ENCODE peak calls at places on chromosomes 6 and 20, in four cellular contexts. Y, M, A and Q are unnamed samples.

GRCh38 chr6:84733889-84734288 is 30.5 kb downstream of the TBX18 start:
- DNase-seq in Y (no peak), A (peak; percentile 37), M (no peak), Q (no peak)

GRCh38 chr6:116220172-116220571 is 33.7 kb downstream of the TSPYL4 start:
- DNase-seq in Y (no peak), A (no peak), M (peak; percentile 16), Q (peak; percentile 18)

GRCh38 chr6:153511896-153512496 is 380.9 kb upstream of the RGS17 start:
- DNase-seq in A (peak; percentile 55), Y (peak; percentile 41), M (peak; percentile 46), Q (peak; percentile 73)

GRCh38 chr20:62272200-62272599 is 30.6 kb upstream of the ADRM1 start:
- DNase-seq in A (peak; percentile 34), M (no peak), Y (peak; percentile 10), Q (no peak)

GRCh38 chr6:86937219-86938079 is at the start of gene HTR1E:
- DNase-seq in Y (peak; percentile 70), A (no peak), M (peak; percentile 48), Q (peak; percentile 51)

GRCh38 chr6:19394051-19394450 is 443.1 kb upstream of the ID4 start:
- DNase-seq in Y (no peak), A (no peak), M (no peak), Q (no peak)

GRCh38 chr6:46023216-46023915 is 7.7 kb upstream of the CLIC5 start:
- DNase-seq in M (peak; percentile 13), A (no peak), Y (no peak), Q (no peak)

GRCh38 chr6:144343736-144344428 is 58.7 kb downstream of the UTRN start:
- DNase-seq in M (no peak), A (no peak), Y (no peak), Q (no peak)

GRCh38 chr6:11050735-11051134 is 6.6 kb upstream of the ELOVL2 start:
- DNase-seq in M (peak; percentile 44), Y (no peak), A (peak; percentile 86), Q (peak; percentile 11)

GRCh38 chr6:52221302-52221701 is 23.0 kb downstream of the IL17F start:
- DNase-seq in A (no peak), M (no peak), Y (no peak), Q (no peak)

GRCh38 chr6:105469951-105470350 is 67.1 kb upstream of the PREP start:
- DNase-seq in M (no peak), A (no peak), Y (no peak), Q (no peak)

GRCh38 chr20:24160563-24161355 is 172.2 kb upstream of the GGTLC1 start:
- DNase-seq in A (peak; percentile 68), Y (peak; percentile 69), M (peak; percentile 82), Q (peak; percentile 88)

GRCh38 chr6:6712258-6712978 is 123.9 kb downstream of the LY86 start:
- DNase-seq in A (no peak), Y (no peak), M (peak; percentile 95), Q (no peak)

GRCh38 chr6:7085911-7086310 is 21.9 kb upstream of the RREB1 start:
- DNase-seq in A (no peak), M (peak; percentile 67), Y (no peak), Q (no peak)

GRCh38 chr20:57061058-57061900 is 205.2 kb downstream of the BMP7 start:
- DNase-seq in A (peak; percentile 75), Y (peak; percentile 81), M (peak; percentile 52), Q (peak; percentile 52)

GRCh38 chr6:25173232-25173631 is 105.9 kb upstream of the CARMIL1 start:
- DNase-seq in M (no peak), Y (no peak), A (no peak), Q (no peak)

GRCh38 chr6:66851930-66852329 is 1144.9 kb upstream of the EYS start:
- DNase-seq in A (no peak), M (no peak), Y (no peak), Q (no peak)

GRCh38 chr6:169824021-169824420 is 72.6 kb downstream of the ERMARD start:
- DNase-seq in M (no peak), Y (no peak), A (no peak), Q (no peak)

GRCh38 chr6:152338335-152339125 is 298.6 kb downstream of the SYNE1 start:
- DNase-seq in Y (peak; percentile 33), A (peak; percentile 22), M (peak; percentile 58), Q (peak; percentile 70)

GRCh38 chr6:13012271-13012670 is 295.7 kb downstream of the PHACTR1 start:
- DNase-seq in A (no peak), M (no peak), Y (no peak), Q (no peak)

GRCh38 chr6:7373739-7374138 is 15.8 kb downstream of the CAGE1 start:
- DNase-seq in Y (no peak), M (no peak), A (no peak), Q (no peak)

GRCh38 chr20:59399426-59400099 is 99.2 kb downstream of the EDN3 start:
- DNase-seq in A (no peak), Y (no peak), M (no peak), Q (no peak)

GRCh38 chr20:32621071-32621913 is 36.2 kb upstream of the NOL4L start:
- DNase-seq in A (no peak), M (no peak), Y (peak; percentile 62), Q (no peak)

GRCh38 chr6:26520088-26520839 is 17.9 kb upstream of the HMGN4 start:
- DNase-seq in A (peak; percentile 75), Y (no peak), M (peak; percentile 75), Q (peak; percentile 76)

GRCh38 chr6:141195251-141195832 is 937.4 kb upstream of the GJE1 start:
- DNase-seq in Y (no peak), M (no peak), A (peak; percentile 30), Q (no peak)

DNA sequence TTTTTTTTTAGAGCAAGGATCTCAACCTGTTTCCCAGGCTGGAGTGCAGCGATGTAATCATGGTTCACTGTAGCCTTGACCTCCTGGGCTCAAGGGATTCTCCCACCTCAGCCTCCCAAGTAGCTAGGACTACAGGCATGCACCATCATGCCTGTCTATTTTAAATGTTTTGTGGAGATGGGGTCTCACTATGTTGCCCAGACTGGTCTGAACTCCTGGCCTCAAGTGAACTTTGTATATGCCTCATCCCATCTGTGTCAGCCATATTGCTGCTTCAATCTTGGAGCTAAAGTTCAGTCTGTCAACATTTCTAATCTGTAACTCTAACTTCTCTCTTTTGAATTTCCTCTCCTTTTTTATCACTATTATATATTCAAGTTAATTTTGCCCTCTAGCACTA is 54.3 kb downstream of the CD164 start:
- DNase-seq in A (no peak), Y (no peak), M (no peak), Q (no peak)
- H3K4me1 ChIP-seq in A (no peaks in the 10 kb centered on the region), Y (no peaks in the 10 kb centered on the region), M (no peaks in the 10 kb centered on the region), Q (peaks cover 3% of the 10 kb centered on the region)

GRCh38 chr6:3426817-3427739 is 29.8 kb downstream of the SLC22A23 start:
- DNase-seq in M (no peak), Y (no peak), A (no peak), Q (no peak)

GRCh38 chr6:3426091-3426780 is 30.6 kb downstream of the SLC22A23 start:
- DNase-seq in A (no peak), M (peak; percentile 50), Y (no peak), Q (no peak)

GRCh38 chr6:3427740-3428085 is 29.1 kb downstream of the SLC22A23 start:
- DNase-seq in A (no peak), Y (no peak), M (peak; percentile 78), Q (no peak)

GRCh38 chr6:3428700-3429099 is 28.1 kb downstream of the SLC22A23 start:
- DNase-seq in M (no peak), A (no peak), Y (no peak), Q (no peak)

GRCh38 chr6:3428247-3428646 is 28.6 kb downstream of the SLC22A23 start:
- DNase-seq in A (no peak), M (no peak), Y (no peak), Q (no peak)
- H3K9ac ChIP-seq in A (no peak overlapping the region), M (no peak overlapping the region), Y (no peak overlapping the region), Q (no peak overlapping the region)

DNA sequence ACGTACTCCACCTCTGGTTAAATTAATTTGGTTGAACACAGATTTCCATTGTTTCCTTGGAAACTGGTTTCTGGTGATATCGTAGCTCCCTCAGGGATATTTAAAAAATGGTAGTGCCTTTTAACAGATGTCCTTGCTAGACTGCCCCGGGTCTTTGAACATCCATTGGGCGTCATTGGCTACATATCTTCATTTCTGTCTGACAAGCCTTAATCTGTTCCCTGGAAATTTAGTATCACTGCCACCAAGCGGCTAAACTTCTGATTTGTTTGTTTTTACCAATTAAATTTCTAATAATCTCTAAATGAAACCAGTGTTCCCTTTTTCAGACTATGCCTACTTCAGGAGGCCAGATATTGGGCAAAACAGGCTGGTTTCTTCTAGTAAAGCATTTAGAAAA is 249.3 kb downstream of the ZFAND3 start:
- DNase-seq in Y (no peak), M (peak; percentile 46), A (no peak), Q (no peak)
- H3K4me1 ChIP-seq in Y (no peaks in the 10 kb centered on the region), M (peaks cover 3% of the 10 kb centered on the region), A (no peaks in the 10 kb centered on the region), Q (peaks cover 15% of the 10 kb centered on the region)

DNA sequence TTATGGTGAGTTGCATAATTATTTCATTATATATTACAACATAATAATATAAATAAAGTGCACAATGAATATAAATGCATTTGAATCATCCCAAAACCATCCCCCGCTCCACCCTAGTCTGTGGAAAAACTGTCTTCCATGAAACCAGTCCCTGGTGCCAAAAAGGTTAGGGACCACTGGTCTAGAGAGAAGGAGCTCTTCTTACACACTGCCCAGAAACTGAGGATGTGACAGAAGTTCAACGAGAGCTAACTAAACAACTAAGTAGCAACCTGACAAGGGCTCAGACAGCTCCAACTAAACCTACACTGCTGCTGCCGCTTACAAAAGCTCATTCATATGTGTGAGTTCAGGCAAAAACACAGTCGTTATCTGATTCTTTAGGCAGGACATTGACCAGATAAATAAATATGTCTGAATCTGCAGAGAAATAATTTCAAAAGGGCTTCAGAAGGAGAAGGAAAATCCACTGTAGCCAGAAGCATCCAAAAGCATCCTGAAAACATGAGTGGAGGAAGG is 125.9 kb downstream of the ATXN1 start:
- DNase-seq in M (no peak), Y (no peak), A (no peak), Q (no peak)
- H3K9ac ChIP-seq in M (no peak overlapping the region), Y (no peak overlapping the region), A (no peak overlapping the region), Q (no peak overlapping the region)

DNA sequence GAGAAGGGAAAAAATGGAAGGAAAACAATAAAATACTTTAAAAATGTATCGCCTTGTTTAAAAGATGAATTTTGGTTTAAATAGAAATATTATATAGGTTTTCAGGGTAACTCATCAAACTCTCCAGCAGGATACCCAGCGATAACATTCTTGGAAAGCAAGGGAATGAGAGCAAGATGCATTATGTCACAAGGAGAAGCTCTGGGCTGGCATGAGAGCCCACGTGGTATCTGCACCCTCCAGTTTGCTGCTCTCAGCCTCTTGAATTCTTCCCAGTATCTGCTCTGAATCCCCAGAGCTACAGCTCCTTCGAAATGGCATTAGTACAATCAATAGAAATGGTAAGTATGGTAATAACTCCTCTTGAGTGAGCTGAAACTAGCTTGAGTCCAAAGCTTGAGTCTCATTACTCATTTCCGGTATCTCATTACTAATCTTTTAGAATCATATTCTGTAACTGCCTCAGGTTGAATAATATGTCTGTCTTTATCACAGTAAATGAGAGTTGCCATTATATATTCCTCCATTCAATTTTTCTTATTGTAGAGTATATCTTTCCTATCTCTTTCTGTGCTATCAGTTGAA is 4.9 kb upstream of the TMEM242 start:
- DNase-seq in A (no peak), M (peak; percentile 66), Y (no peak), Q (no peak)
- H3K4me1 ChIP-seq in A (peaks cover 3% of the 10 kb centered on the region), M (peaks cover 29% of the 10 kb centered on the region), Y (no peaks in the 10 kb centered on the region), Q (peaks cover 5% of the 10 kb centered on the region)

GRCh38 chr20:41618807-41619294 is 674 bp upstream of the CHD6 start:
- DNase-seq in Y (no peak), M (peak; percentile 47), A (no peak), Q (peak; percentile 42)
- H3K9ac ChIP-seq in Y (no peak overlapping the region), M (peak overlapping the region; percentile 63), A (peak overlapping the region; percentile 71), Q (peak overlapping the region; percentile 70)